ENCODE peak calls at places on chromosomes 1 and 21, in four cellular contexts. K, P, U and G are unnamed samples.

GRCh38 chr21:29265690-29266479 is 32.8 kb upstream of the BACH1 start:
- DNase-seq in K (no peak), P (no peak), U (no peak), G (no peak)

GRCh38 chr1:184244962-184245361 is 141.9 kb upstream of the C1orf21 start:
- DNase-seq in K (no peak), P (no peak), U (no peak), G (no peak)

GRCh38 chr1:9448132-9449105 is 90.8 kb upstream of the SLC25A33 start:
- DNase-seq in K (no peak), P (peak), U (no peak), G (peak)

GRCh38 chr1:40076895-40077312 is 20.1 kb downstream of the PPT1 start:
- DNase-seq in K (no peak), P (peak), U (no peak), G (no peak)

GRCh38 chr1:214525535-214526019 is 25.8 kb downstream of the PTPN14 start:
- DNase-seq in K (no peak), P (peak), U (no peak), G (no peak)

GRCh38 chr1:197062692-197063091 is 4.4 kb downstream of the F13B start:
- DNase-seq in K (no peak), P (no peak), U (no peak), G (no peak)

GRCh38 chr1:248696261-248696660 is 6.3 kb downstream of the OR14I1 start:
- DNase-seq in K (no peak), P (no peak), U (no peak), G (no peak)

GRCh38 chr1:91161166-91161565 is 139.3 kb upstream of the ZNF644 start:
- DNase-seq in K (no peak), P (no peak), U (no peak), G (no peak)

GRCh38 chr1:28176492-28177470 is at the start of gene PTAFR:
- DNase-seq in K (no peak), P (no peak), U (no peak), G (peak)

GRCh38 chr1:204288061-204288588 is 71.6 kb downstream of the PLEKHA6 start:
- DNase-seq in K (peak), P (no peak), U (peak), G (no peak)

GRCh38 chr1:110671323-110671722 is 3.4 kb downstream of the KCNA3 start:
- DNase-seq in K (no peak), P (no peak), U (no peak), G (no peak)

GRCh38 chr21:45592208-45592619 is 50.0 kb upstream of the SLC19A1 start:
- DNase-seq in K (peak), P (peak), U (no peak), G (no peak)